ENCODE peak calls at places on chromosomes 7 and 10, in seven cellular contexts. One of them, this sample, is unnamed.
A peak's percentile ranks its signal among the peaks of the same experiment; 100 is the strongest.

GRCh38 chr10:79331709-79332108 is 15.6 kb upstream of the PPIF start:
- DNase-seq in endothelial cell of umbilical vein: no peak
- DNase-seq in mucosa of descending colon: no peak
- DNase-seq in IMR-90: peak; percentile 97
- DNase-seq in hepatocyte: no peak
- DNase-seq in mammary epithelial cell: peak; percentile 93
- DNase-seq in esophagus squamous epithelium: no peak
- DNase-seq in this sample: peak; percentile 61

GRCh38 chr7:2150445-2150815 is 82.3 kb downstream of the MAD1L1 start:
- DNase-seq in esophagus squamous epithelium: no peak
- DNase-seq in mucosa of descending colon: no peak
- DNase-seq in mammary epithelial cell: no peak
- DNase-seq in hepatocyte: no peak
- DNase-seq in endothelial cell of umbilical vein: no peak
- DNase-seq in IMR-90: no peak
- DNase-seq in this sample: no peak

GRCh38 chr10:133161486-133162051 is 1.6 kb downstream of the KNDC1 start:
- DNase-seq in mammary epithelial cell: no peak
- DNase-seq in esophagus squamous epithelium: no peak
- DNase-seq in mucosa of descending colon: no peak
- DNase-seq in IMR-90: no peak
- DNase-seq in hepatocyte: no peak
- DNase-seq in endothelial cell of umbilical vein: no peak
- DNase-seq in this sample: no peak

GRCh38 chr10:86333813-86334514 is 32.6 kb downstream of the GRID1 start:
- DNase-seq in esophagus squamous epithelium: no peak
- DNase-seq in mucosa of descending colon: no peak
- DNase-seq in IMR-90: no peak
- DNase-seq in endothelial cell of umbilical vein: no peak
- DNase-seq in mammary epithelial cell: no peak
- DNase-seq in hepatocyte: no peak
- DNase-seq in this sample: no peak

GRCh38 chr10:33257439-33257838 is 77.0 kb downstream of the NRP1 start:
- DNase-seq in endothelial cell of umbilical vein: no peak
- DNase-seq in esophagus squamous epithelium: no peak
- DNase-seq in IMR-90: no peak
- DNase-seq in mammary epithelial cell: no peak
- DNase-seq in mucosa of descending colon: no peak
- DNase-seq in hepatocyte: no peak
- DNase-seq in this sample: no peak

GRCh38 chr10:130495891-130496642 is 359.9 kb downstream of the GLRX3 start:
- DNase-seq in mucosa of descending colon: no peak
- DNase-seq in mammary epithelial cell: no peak
- DNase-seq in hepatocyte: no peak
- DNase-seq in esophagus squamous epithelium: no peak
- DNase-seq in IMR-90: peak; percentile 19
- DNase-seq in endothelial cell of umbilical vein: peak; percentile 1
- DNase-seq in this sample: no peak

GRCh38 chr10:132564690-132565089 is 27.1 kb downstream of the INPP5A start:
- DNase-seq in IMR-90: no peak
- DNase-seq in mammary epithelial cell: no peak
- DNase-seq in endothelial cell of umbilical vein: no peak
- DNase-seq in mucosa of descending colon: no peak
- DNase-seq in hepatocyte: no peak
- DNase-seq in esophagus squamous epithelium: no peak
- DNase-seq in this sample: no peak

GRCh38 chr7:856444-857095 is 19.8 kb upstream of the GET4 start:
- DNase-seq in esophagus squamous epithelium: no peak
- DNase-seq in hepatocyte: no peak
- DNase-seq in endothelial cell of umbilical vein: no peak
- DNase-seq in IMR-90: no peak
- DNase-seq in mammary epithelial cell: no peak
- DNase-seq in mucosa of descending colon: no peak
- DNase-seq in this sample: no peak

GRCh38 chr10:102435529-102436233 is 3.3 kb upstream of the CUEDC2 start:
- DNase-seq in hepatocyte: peak; percentile 13
- DNase-seq in mucosa of descending colon: no peak
- DNase-seq in IMR-90: no peak
- DNase-seq in esophagus squamous epithelium: no peak
- DNase-seq in endothelial cell of umbilical vein: no peak
- DNase-seq in mammary epithelial cell: no peak
- DNase-seq in this sample: no peak

GRCh38 chr10:74083304-74083703 is 67.3 kb downstream of the AP3M1 start:
- DNase-seq in mucosa of descending colon: no peak
- DNase-seq in mammary epithelial cell: no peak
- DNase-seq in esophagus squamous epithelium: no peak
- DNase-seq in IMR-90: no peak
- DNase-seq in endothelial cell of umbilical vein: no peak
- DNase-seq in hepatocyte: no peak
- DNase-seq in this sample: no peak

GRCh38 chr7:131511774-131512535 is 44.5 kb downstream of the PODXL start:
- DNase-seq in hepatocyte: no peak
- DNase-seq in esophagus squamous epithelium: no peak
- DNase-seq in endothelial cell of umbilical vein: peak; percentile 73
- DNase-seq in IMR-90: no peak
- DNase-seq in mammary epithelial cell: no peak
- DNase-seq in mucosa of descending colon: no peak
- DNase-seq in this sample: no peak

GRCh38 chr7:142602756-142603155 is 146.5 kb upstream of the PRSS1 start:
- DNase-seq in IMR-90: no peak
- DNase-seq in mucosa of descending colon: no peak
- DNase-seq in endothelial cell of umbilical vein: no peak
- DNase-seq in hepatocyte: no peak
- DNase-seq in mammary epithelial cell: no peak
- DNase-seq in esophagus squamous epithelium: no peak
- DNase-seq in this sample: no peak

GRCh38 chr10:71771821-71772617 is 1.3 kb downstream of the VSIR start:
- DNase-seq in mucosa of descending colon: peak; percentile 56
- DNase-seq in esophagus squamous epithelium: no peak
- DNase-seq in hepatocyte: peak; percentile 75
- DNase-seq in endothelial cell of umbilical vein: peak; percentile 32
- DNase-seq in IMR-90: peak; percentile 66
- DNase-seq in mammary epithelial cell: peak; percentile 78
- DNase-seq in this sample: no peak

GRCh38 chr10:4639960-4640359 is 186.0 kb upstream of the AKR1E2 start:
- DNase-seq in esophagus squamous epithelium: no peak
- DNase-seq in endothelial cell of umbilical vein: peak; percentile 39
- DNase-seq in IMR-90: no peak
- DNase-seq in mammary epithelial cell: no peak
- DNase-seq in hepatocyte: no peak
- DNase-seq in mucosa of descending colon: no peak
- DNase-seq in this sample: no peak

GRCh38 chr7:63925626-63926460 is 72.8 kb upstream of the ZNF722 start:
- DNase-seq in endothelial cell of umbilical vein: no peak
- DNase-seq in hepatocyte: no peak
- DNase-seq in IMR-90: no peak
- DNase-seq in mammary epithelial cell: peak; percentile 6
- DNase-seq in esophagus squamous epithelium: peak; percentile 64
- DNase-seq in mucosa of descending colon: peak; percentile 93
- DNase-seq in this sample: peak; percentile 87

GRCh38 chr7:96342036-96342435 is 20.1 kb upstream of the SLC25A13 start:
- DNase-seq in mammary epithelial cell: no peak
- DNase-seq in hepatocyte: no peak
- DNase-seq in mucosa of descending colon: no peak
- DNase-seq in IMR-90: no peak
- DNase-seq in esophagus squamous epithelium: no peak
- DNase-seq in endothelial cell of umbilical vein: no peak
- DNase-seq in this sample: no peak

GRCh38 chr10:78310481-78311080 is 276.9 kb downstream of the RPS24 start:
- DNase-seq in hepatocyte: no peak
- DNase-seq in endothelial cell of umbilical vein: no peak
- DNase-seq in mammary epithelial cell: no peak
- DNase-seq in esophagus squamous epithelium: no peak
- DNase-seq in mucosa of descending colon: no peak
- DNase-seq in IMR-90: no peak
- DNase-seq in this sample: no peak

GRCh38 chr7:83851551-83851950 is 202.6 kb upstream of the SEMA3E start:
- DNase-seq in endothelial cell of umbilical vein: no peak
- DNase-seq in mammary epithelial cell: no peak
- DNase-seq in esophagus squamous epithelium: no peak
- DNase-seq in hepatocyte: no peak
- DNase-seq in IMR-90: no peak
- DNase-seq in mucosa of descending colon: no peak
- DNase-seq in this sample: no peak

GRCh38 chr10:70308121-70309060 is 24.6 kb upstream of the NPFFR1 start:
- DNase-seq in mammary epithelial cell: no peak
- DNase-seq in mucosa of descending colon: peak; percentile 46
- DNase-seq in esophagus squamous epithelium: no peak
- DNase-seq in IMR-90: no peak
- DNase-seq in endothelial cell of umbilical vein: no peak
- DNase-seq in hepatocyte: no peak
- DNase-seq in this sample: no peak

GRCh38 chr7:102167254-102167653 is 119.4 kb upstream of the SH2B2 start:
- DNase-seq in hepatocyte: no peak
- DNase-seq in mammary epithelial cell: no peak
- DNase-seq in esophagus squamous epithelium: no peak
- DNase-seq in endothelial cell of umbilical vein: no peak
- DNase-seq in IMR-90: no peak
- DNase-seq in mucosa of descending colon: no peak
- DNase-seq in this sample: no peak

GRCh38 chr10:34996843-34997242 is 93.3 kb downstream of the CUL2 start:
- DNase-seq in mammary epithelial cell: peak; percentile 50
- DNase-seq in hepatocyte: no peak
- DNase-seq in esophagus squamous epithelium: no peak
- DNase-seq in IMR-90: peak; percentile 16
- DNase-seq in mucosa of descending colon: no peak
- DNase-seq in endothelial cell of umbilical vein: no peak
- DNase-seq in this sample: no peak

GRCh38 chr7:102912742-102913141 is at the start of gene LRRC17:
- DNase-seq in mucosa of descending colon: no peak
- DNase-seq in endothelial cell of umbilical vein: peak; percentile 85
- DNase-seq in IMR-90: peak; percentile 97
- DNase-seq in mammary epithelial cell: no peak
- DNase-seq in esophagus squamous epithelium: no peak
- DNase-seq in hepatocyte: peak; percentile 67
- DNase-seq in this sample: no peak

GRCh38 chr10:24826022-24826421 is 102.3 kb upstream of the ARHGAP21 start:
- DNase-seq in IMR-90: peak; percentile 78
- DNase-seq in esophagus squamous epithelium: no peak
- DNase-seq in mammary epithelial cell: peak; percentile 75
- DNase-seq in endothelial cell of umbilical vein: peak; percentile 79
- DNase-seq in mucosa of descending colon: no peak
- DNase-seq in hepatocyte: peak; percentile 21
- DNase-seq in this sample: no peak

GRCh38 chr7:107450970-107451369 is 18.9 kb upstream of the GPR22 start:
- DNase-seq in IMR-90: no peak
- DNase-seq in endothelial cell of umbilical vein: no peak
- DNase-seq in hepatocyte: no peak
- DNase-seq in esophagus squamous epithelium: no peak
- DNase-seq in mucosa of descending colon: no peak
- DNase-seq in mammary epithelial cell: no peak
- DNase-seq in this sample: no peak

GRCh38 chr10:70617798-70618568 is 15.4 kb upstream of the PRF1 start:
- DNase-seq in esophagus squamous epithelium: no peak
- DNase-seq in hepatocyte: no peak
- DNase-seq in endothelial cell of umbilical vein: no peak
- DNase-seq in mammary epithelial cell: peak; percentile 55
- DNase-seq in mucosa of descending colon: no peak
- DNase-seq in IMR-90: peak; percentile 44
- DNase-seq in this sample: no peak

GRCh38 chr10:1736972-1737221 is 428 bp downstream of the ADARB2 start:
- DNase-seq in endothelial cell of umbilical vein: no peak
- DNase-seq in mucosa of descending colon: no peak
- DNase-seq in IMR-90: no peak
- DNase-seq in esophagus squamous epithelium: no peak
- DNase-seq in mammary epithelial cell: no peak
- DNase-seq in hepatocyte: no peak
- DNase-seq in this sample: no peak
- H3K9me3 ChIP-seq in endothelial cell of umbilical vein: no peaks in the 10 kb centered on the region
- H3K9me3 ChIP-seq in mucosa of descending colon: no peaks in the 10 kb centered on the region
- H3K9me3 ChIP-seq in IMR-90: peaks cover 23% of the 10 kb centered on the region
- H3K9me3 ChIP-seq in esophagus squamous epithelium: no peaks in the 10 kb centered on the region
- H3K9me3 ChIP-seq in mammary epithelial cell: peaks cover 5% of the 10 kb centered on the region
- H3K9me3 ChIP-seq in hepatocyte: no peaks in the 10 kb centered on the region
- H3K9me3 ChIP-seq in this sample: no peaks in the 10 kb centered on the region

DNA sequence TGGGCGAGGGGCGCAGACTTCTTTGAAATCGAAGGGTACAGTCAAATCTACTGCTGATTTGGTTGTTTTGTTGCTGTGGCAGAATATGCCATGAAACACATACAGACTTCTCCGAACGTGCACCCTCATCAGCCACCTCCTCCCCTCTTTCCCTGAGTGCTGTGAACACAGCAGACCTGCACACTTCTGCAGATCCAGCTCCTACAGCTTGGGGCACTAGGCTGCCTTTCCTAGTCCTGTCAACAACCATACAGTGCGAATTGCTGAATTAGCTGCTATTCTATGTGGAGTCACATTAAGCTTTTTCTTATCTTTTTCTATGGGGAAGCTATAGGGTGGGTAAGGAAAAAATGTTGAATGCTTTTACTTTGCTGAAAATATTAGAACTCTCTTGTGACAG is 57.5 kb downstream of the COL17A1 start:
- DNase-seq in hepatocyte: peak; percentile 45
- DNase-seq in mammary epithelial cell: peak; percentile 46
- DNase-seq in endothelial cell of umbilical vein: no peak
- DNase-seq in esophagus squamous epithelium: no peak
- DNase-seq in IMR-90: peak; percentile 23
- DNase-seq in mucosa of descending colon: no peak
- DNase-seq in this sample: no peak
- TF ChIP-seq CTCF in hepatocyte: peak; percentile 40
- TF ChIP-seq CTCF in mammary epithelial cell: peak; percentile 50
- TF ChIP-seq CTCF in endothelial cell of umbilical vein: peak; percentile 36
- TF ChIP-seq CTCF in esophagus squamous epithelium: no peak
- TF ChIP-seq CTCF in IMR-90: peak; percentile 23
- TF ChIP-seq CTCF in mucosa of descending colon: no peak
- TF ChIP-seq CTCF in this sample: no peak

DNA sequence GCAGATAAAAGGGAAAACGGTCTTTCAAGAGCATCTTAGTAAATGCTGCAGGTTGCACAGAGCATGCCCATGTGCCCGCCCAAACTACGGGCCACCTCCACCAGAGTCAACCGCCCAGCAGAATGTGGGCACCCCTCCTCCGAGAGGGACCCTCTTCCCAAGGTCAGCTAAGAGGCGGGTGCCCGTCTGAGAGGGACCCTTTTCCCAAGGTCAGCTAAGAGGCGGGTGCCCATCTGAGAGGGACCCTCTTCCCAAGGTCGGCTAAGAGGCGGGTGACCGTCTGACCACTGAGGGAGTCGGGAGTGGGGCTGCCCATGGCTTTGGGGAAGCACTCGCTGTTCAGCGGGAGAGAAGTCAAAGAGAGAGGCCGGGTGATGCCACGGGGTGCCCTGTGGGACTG is 113.1 kb downstream of the PTPRN2 start:
- DNase-seq in hepatocyte: no peak
- DNase-seq in endothelial cell of umbilical vein: no peak
- DNase-seq in esophagus squamous epithelium: no peak
- DNase-seq in mammary epithelial cell: no peak
- DNase-seq in IMR-90: no peak
- DNase-seq in mucosa of descending colon: no peak
- DNase-seq in this sample: no peak
- H3K9me3 ChIP-seq in hepatocyte: no peaks in the 10 kb centered on the region
- H3K9me3 ChIP-seq in endothelial cell of umbilical vein: peaks cover 2% of the 10 kb centered on the region
- H3K9me3 ChIP-seq in esophagus squamous epithelium: no peaks in the 10 kb centered on the region
- H3K9me3 ChIP-seq in mammary epithelial cell: peaks cover 21% of the 10 kb centered on the region
- H3K9me3 ChIP-seq in IMR-90: peaks cover 56% of the 10 kb centered on the region
- H3K9me3 ChIP-seq in mucosa of descending colon: no peaks in the 10 kb centered on the region
- H3K9me3 ChIP-seq in this sample: no peaks in the 10 kb centered on the region

GRCh38 chr7:47392241-47392759 is 189.6 kb downstream of the TNS3 start:
- DNase-seq in IMR-90: peak; percentile 82
- DNase-seq in mammary epithelial cell: no peak
- DNase-seq in esophagus squamous epithelium: no peak
- DNase-seq in hepatocyte: peak; percentile 49
- DNase-seq in mucosa of descending colon: no peak
- DNase-seq in endothelial cell of umbilical vein: no peak
- DNase-seq in this sample: no peak
- TF ChIP-seq CTCF in IMR-90: peak; percentile 62
- TF ChIP-seq CTCF in mammary epithelial cell: no peak
- TF ChIP-seq CTCF in esophagus squamous epithelium: peak; percentile 21
- TF ChIP-seq CTCF in hepatocyte: peak; percentile 17
- TF ChIP-seq CTCF in mucosa of descending colon: no peak
- TF ChIP-seq CTCF in endothelial cell of umbilical vein: no peak
- TF ChIP-seq CTCF in this sample: no peak

GRCh38 chr10:110387983-110388681 is 83.4 kb upstream of the SMNDC1 start:
- DNase-seq in IMR-90: no peak
- DNase-seq in mammary epithelial cell: no peak
- DNase-seq in endothelial cell of umbilical vein: peak; percentile 90
- DNase-seq in mucosa of descending colon: no peak
- DNase-seq in hepatocyte: no peak
- DNase-seq in esophagus squamous epithelium: no peak
- DNase-seq in this sample: no peak
- H3K9me3 ChIP-seq in IMR-90: no peaks in the 10 kb centered on the region
- H3K9me3 ChIP-seq in mammary epithelial cell: no peaks in the 10 kb centered on the region
- H3K9me3 ChIP-seq in endothelial cell of umbilical vein: no peaks in the 10 kb centered on the region
- H3K9me3 ChIP-seq in mucosa of descending colon: no peaks in the 10 kb centered on the region
- H3K9me3 ChIP-seq in hepatocyte: no peaks in the 10 kb centered on the region
- H3K9me3 ChIP-seq in esophagus squamous epithelium: no peaks in the 10 kb centered on the region
- H3K9me3 ChIP-seq in this sample: no peaks in the 10 kb centered on the region